ENCODE peak calls at places on chromosomes 2 and 18, in eight cellular contexts. One of them, this sample, is unnamed. For H3K4me1, the result is how much of the 10 kb centered on the place peaks cover.

GRCh38 chr2:45173513-45173912 is 164.3 kb upstream of the SIX2 start:
- DNase-seq in tibial artery: no peak
- DNase-seq in aorta: peak
- DNase-seq in ascending aorta: no peak
- DNase-seq in endodermal cell: no peak
- DNase-seq in body of pancreas: no peak
- DNase-seq in cardiac muscle cell: no peak
- DNase-seq in neural progenitor cell: no peak
- DNase-seq in this sample: no peak

GRCh38 chr2:65919579-65920188 is 487.3 kb upstream of the SPRED2 start:
- DNase-seq in cardiac muscle cell: no peak
- DNase-seq in neural progenitor cell: no peak
- DNase-seq in body of pancreas: no peak
- DNase-seq in endodermal cell: peak
- DNase-seq in aorta: no peak
- DNase-seq in ascending aorta: no peak
- DNase-seq in tibial artery: no peak
- DNase-seq in this sample: no peak

GRCh38 chr2:171098607-171099006 is 62.1 kb downstream of the TLK1 start:
- DNase-seq in ascending aorta: no peak
- DNase-seq in endodermal cell: no peak
- DNase-seq in cardiac muscle cell: no peak
- DNase-seq in body of pancreas: no peak
- DNase-seq in neural progenitor cell: no peak
- DNase-seq in aorta: no peak
- DNase-seq in tibial artery: no peak
- DNase-seq in this sample: no peak

GRCh38 chr2:25301453-25302352 is 40.0 kb downstream of the DNMT3A start:
- DNase-seq in neural progenitor cell: no peak
- DNase-seq in cardiac muscle cell: no peak
- DNase-seq in aorta: no peak
- DNase-seq in tibial artery: no peak
- DNase-seq in body of pancreas: no peak
- DNase-seq in ascending aorta: no peak
- DNase-seq in endodermal cell: no peak
- DNase-seq in this sample: peak

GRCh38 chr2:55236992-55237543 is 4.6 kb downstream of the RPS27A start:
- DNase-seq in tibial artery: no peak
- DNase-seq in endodermal cell: no peak
- DNase-seq in neural progenitor cell: no peak
- DNase-seq in aorta: no peak
- DNase-seq in body of pancreas: no peak
- DNase-seq in ascending aorta: no peak
- DNase-seq in cardiac muscle cell: no peak
- DNase-seq in this sample: no peak

GRCh38 chr2:12303181-12304030 is 413.3 kb upstream of the TRIB2 start:
- DNase-seq in cardiac muscle cell: no peak
- DNase-seq in tibial artery: no peak
- DNase-seq in neural progenitor cell: no peak
- DNase-seq in aorta: no peak
- DNase-seq in endodermal cell: no peak
- DNase-seq in body of pancreas: no peak
- DNase-seq in ascending aorta: no peak
- DNase-seq in this sample: no peak

GRCh38 chr18:43108882-43109281 is 6.6 kb downstream of the RIT2 start:
- DNase-seq in tibial artery: no peak
- DNase-seq in endodermal cell: no peak
- DNase-seq in ascending aorta: no peak
- DNase-seq in aorta: no peak
- DNase-seq in neural progenitor cell: no peak
- DNase-seq in body of pancreas: no peak
- DNase-seq in cardiac muscle cell: no peak
- DNase-seq in this sample: no peak

GRCh38 chr2:241282553-241282952 is 32.9 kb downstream of the HDLBP start:
- DNase-seq in ascending aorta: no peak
- DNase-seq in endodermal cell: no peak
- DNase-seq in cardiac muscle cell: no peak
- DNase-seq in body of pancreas: no peak
- DNase-seq in tibial artery: no peak
- DNase-seq in aorta: no peak
- DNase-seq in neural progenitor cell: no peak
- DNase-seq in this sample: no peak

GRCh38 chr2:98445708-98446577 is 1.3 kb downstream of the INPP4A start:
- DNase-seq in neural progenitor cell: no peak
- DNase-seq in endodermal cell: peak
- DNase-seq in tibial artery: no peak
- DNase-seq in aorta: peak
- DNase-seq in body of pancreas: no peak
- DNase-seq in ascending aorta: no peak
- DNase-seq in cardiac muscle cell: no peak
- DNase-seq in this sample: no peak

GRCh38 chr2:2935445-2936149 is 442.0 kb downstream of the EIPR1 start:
- DNase-seq in neural progenitor cell: no peak
- DNase-seq in ascending aorta: no peak
- DNase-seq in tibial artery: no peak
- DNase-seq in endodermal cell: no peak
- DNase-seq in aorta: no peak
- DNase-seq in body of pancreas: no peak
- DNase-seq in cardiac muscle cell: no peak
- DNase-seq in this sample: no peak

GRCh38 chr2:71601136-71602114 is 148.1 kb downstream of the DYSF start:
- DNase-seq in cardiac muscle cell: no peak
- DNase-seq in endodermal cell: no peak
- DNase-seq in body of pancreas: no peak
- DNase-seq in aorta: peak
- DNase-seq in ascending aorta: no peak
- DNase-seq in neural progenitor cell: no peak
- DNase-seq in tibial artery: peak
- DNase-seq in this sample: no peak

GRCh38 chr2:61288070-61288841 is 126.3 kb downstream of the C2orf74 start:
- DNase-seq in cardiac muscle cell: no peak
- DNase-seq in aorta: no peak
- DNase-seq in ascending aorta: no peak
- DNase-seq in tibial artery: no peak
- DNase-seq in body of pancreas: no peak
- DNase-seq in endodermal cell: no peak
- DNase-seq in neural progenitor cell: no peak
- DNase-seq in this sample: no peak

GRCh38 chr2:47568164-47568861 is 165.4 kb downstream of the MSH2 start:
- DNase-seq in body of pancreas: no peak
- DNase-seq in aorta: no peak
- DNase-seq in neural progenitor cell: no peak
- DNase-seq in endodermal cell: no peak
- DNase-seq in tibial artery: no peak
- DNase-seq in ascending aorta: no peak
- DNase-seq in cardiac muscle cell: no peak
- DNase-seq in this sample: no peak

GRCh38 chr2:219041252-219041651 is at the start of gene CFAP65:
- DNase-seq in tibial artery: peak
- DNase-seq in cardiac muscle cell: peak
- DNase-seq in body of pancreas: peak
- DNase-seq in ascending aorta: no peak
- DNase-seq in neural progenitor cell: peak
- DNase-seq in endodermal cell: peak
- DNase-seq in aorta: no peak
- DNase-seq in this sample: peak

GRCh38 chr2:106030287-106031268 is 163.5 kb downstream of the UXS1 start:
- DNase-seq in aorta: no peak
- DNase-seq in ascending aorta: no peak
- DNase-seq in endodermal cell: no peak
- DNase-seq in neural progenitor cell: no peak
- DNase-seq in cardiac muscle cell: peak
- DNase-seq in body of pancreas: no peak
- DNase-seq in tibial artery: peak
- DNase-seq in this sample: peak

GRCh38 chr18:43161528-43161927 is 46.0 kb upstream of the RIT2 start:
- DNase-seq in aorta: no peak
- DNase-seq in neural progenitor cell: no peak
- DNase-seq in body of pancreas: no peak
- DNase-seq in ascending aorta: no peak
- DNase-seq in tibial artery: no peak
- DNase-seq in endodermal cell: no peak
- DNase-seq in cardiac muscle cell: no peak
- DNase-seq in this sample: no peak

GRCh38 chr18:55234366-55235093 is 275.3 kb upstream of the CCDC68 start:
- DNase-seq in neural progenitor cell: peak
- DNase-seq in aorta: peak
- DNase-seq in endodermal cell: peak
- DNase-seq in body of pancreas: peak
- DNase-seq in tibial artery: peak
- DNase-seq in ascending aorta: peak
- DNase-seq in cardiac muscle cell: peak
- DNase-seq in this sample: peak

GRCh38 chr2:150832686-150833085 is 345.2 kb upstream of the RND3 start:
- DNase-seq in neural progenitor cell: no peak
- DNase-seq in endodermal cell: no peak
- DNase-seq in aorta: no peak
- DNase-seq in body of pancreas: no peak
- DNase-seq in tibial artery: no peak
- DNase-seq in cardiac muscle cell: no peak
- DNase-seq in ascending aorta: no peak
- DNase-seq in this sample: no peak

GRCh38 chr18:50700245-50701165 is 119.3 kb downstream of the MRO start:
- DNase-seq in body of pancreas: no peak
- DNase-seq in endodermal cell: peak
- DNase-seq in cardiac muscle cell: no peak
- DNase-seq in ascending aorta: no peak
- DNase-seq in tibial artery: peak
- DNase-seq in neural progenitor cell: no peak
- DNase-seq in aorta: no peak
- DNase-seq in this sample: no peak

GRCh38 chr2:188024811-188025210 is 266.9 kb upstream of the GULP1 start:
- DNase-seq in tibial artery: no peak
- DNase-seq in ascending aorta: no peak
- DNase-seq in cardiac muscle cell: no peak
- DNase-seq in body of pancreas: no peak
- DNase-seq in aorta: no peak
- DNase-seq in neural progenitor cell: no peak
- DNase-seq in endodermal cell: no peak
- DNase-seq in this sample: no peak

GRCh38 chr2:152762202-152762601 is 43.8 kb downstream of the ARL6IP6 start:
- DNase-seq in body of pancreas: no peak
- DNase-seq in aorta: no peak
- DNase-seq in ascending aorta: no peak
- DNase-seq in endodermal cell: peak
- DNase-seq in tibial artery: no peak
- DNase-seq in cardiac muscle cell: no peak
- DNase-seq in neural progenitor cell: peak
- DNase-seq in this sample: no peak

GRCh38 chr18:80033181-80034067 is 810 bp upstream of the RBFA start:
- DNase-seq in cardiac muscle cell: peak
- DNase-seq in aorta: no peak
- DNase-seq in neural progenitor cell: no peak
- DNase-seq in body of pancreas: no peak
- DNase-seq in tibial artery: no peak
- DNase-seq in endodermal cell: no peak
- DNase-seq in ascending aorta: peak
- DNase-seq in this sample: no peak

GRCh38 chr18:46677609-46678470 is 20.8 kb upstream of the LOXHD1 start:
- DNase-seq in tibial artery: no peak
- DNase-seq in neural progenitor cell: no peak
- DNase-seq in ascending aorta: no peak
- DNase-seq in cardiac muscle cell: peak
- DNase-seq in endodermal cell: peak
- DNase-seq in body of pancreas: no peak
- DNase-seq in aorta: no peak
- DNase-seq in this sample: no peak

GRCh38 chr2:195202163-195202845 is 454.7 kb upstream of the SLC39A10 start:
- DNase-seq in neural progenitor cell: no peak
- DNase-seq in body of pancreas: no peak
- DNase-seq in endodermal cell: no peak
- DNase-seq in tibial artery: no peak
- DNase-seq in cardiac muscle cell: no peak
- DNase-seq in aorta: no peak
- DNase-seq in ascending aorta: no peak
- DNase-seq in this sample: no peak

GRCh38 chr2:143219266-143219665 is 90.0 kb downstream of the ARHGAP15 start:
- DNase-seq in ascending aorta: no peak
- DNase-seq in body of pancreas: no peak
- DNase-seq in neural progenitor cell: no peak
- DNase-seq in aorta: no peak
- DNase-seq in tibial artery: no peak
- DNase-seq in cardiac muscle cell: no peak
- DNase-seq in endodermal cell: no peak
- DNase-seq in this sample: no peak

GRCh38 chr18:35345950-35346349 is 1.7 kb upstream of the ZNF24 start:
- DNase-seq in endodermal cell: no peak
- DNase-seq in ascending aorta: no peak
- DNase-seq in tibial artery: no peak
- DNase-seq in neural progenitor cell: no peak
- DNase-seq in aorta: no peak
- DNase-seq in cardiac muscle cell: no peak
- DNase-seq in body of pancreas: no peak
- DNase-seq in this sample: no peak
- H3K27ac ChIP-seq in endodermal cell: peak
- H3K27ac ChIP-seq in ascending aorta: peak
- H3K27ac ChIP-seq in tibial artery: peak
- H3K27ac ChIP-seq in neural progenitor cell: no peak
- H3K27ac ChIP-seq in aorta: no peak
- H3K27ac ChIP-seq in cardiac muscle cell: peak
- H3K27ac ChIP-seq in body of pancreas: peak
- H3K27ac ChIP-seq in this sample: peak

GRCh38 chr2:19352946-19353720 is 5.3 kb downstream of the OSR1 start:
- DNase-seq in tibial artery: no peak
- DNase-seq in endodermal cell: peak
- DNase-seq in body of pancreas: no peak
- DNase-seq in neural progenitor cell: peak
- DNase-seq in cardiac muscle cell: no peak
- DNase-seq in ascending aorta: no peak
- DNase-seq in aorta: no peak
- DNase-seq in this sample: no peak
- H3K4me1 ChIP-seq in tibial artery: under half
- H3K4me1 ChIP-seq in endodermal cell: under half
- H3K4me1 ChIP-seq in body of pancreas: under half
- H3K4me1 ChIP-seq in neural progenitor cell: under half
- H3K4me1 ChIP-seq in cardiac muscle cell: under half
- H3K4me1 ChIP-seq in ascending aorta: under half
- H3K4me1 ChIP-seq in aorta: under half
- H3K4me1 ChIP-seq in this sample: under half

GRCh38 chr2:46179037-46179621 is 118.1 kb upstream of the EPAS1 start:
- DNase-seq in endodermal cell: peak
- DNase-seq in neural progenitor cell: no peak
- DNase-seq in cardiac muscle cell: no peak
- DNase-seq in ascending aorta: no peak
- DNase-seq in aorta: peak
- DNase-seq in tibial artery: peak
- DNase-seq in body of pancreas: peak
- DNase-seq in this sample: peak
- H3K27ac ChIP-seq in endodermal cell: no peak
- H3K27ac ChIP-seq in neural progenitor cell: no peak
- H3K27ac ChIP-seq in cardiac muscle cell: no peak
- H3K27ac ChIP-seq in ascending aorta: peak
- H3K27ac ChIP-seq in aorta: no peak
- H3K27ac ChIP-seq in tibial artery: peak
- H3K27ac ChIP-seq in body of pancreas: no peak
- H3K27ac ChIP-seq in this sample: peak

GRCh38 chr2:233358335-233358734 is 4.0 kb downstream of the DGKD start:
- DNase-seq in ascending aorta: no peak
- DNase-seq in body of pancreas: no peak
- DNase-seq in neural progenitor cell: no peak
- DNase-seq in endodermal cell: no peak
- DNase-seq in tibial artery: no peak
- DNase-seq in cardiac muscle cell: no peak
- DNase-seq in aorta: no peak
- DNase-seq in this sample: no peak
- H3K4me1 ChIP-seq in ascending aorta: under half
- H3K4me1 ChIP-seq in body of pancreas: under half
- H3K4me1 ChIP-seq in neural progenitor cell: under half
- H3K4me1 ChIP-seq in endodermal cell: under half
- H3K4me1 ChIP-seq in tibial artery: under half
- H3K4me1 ChIP-seq in cardiac muscle cell: under half
- H3K4me1 ChIP-seq in aorta: under half
- H3K4me1 ChIP-seq in this sample: half or more

GRCh38 chr18:65750421-65751144 is at the start of gene CDH7:
- DNase-seq in cardiac muscle cell: peak
- DNase-seq in ascending aorta: no peak
- DNase-seq in endodermal cell: peak
- DNase-seq in tibial artery: no peak
- DNase-seq in neural progenitor cell: peak
- DNase-seq in body of pancreas: no peak
- DNase-seq in aorta: no peak
- DNase-seq in this sample: no peak
- H3K27ac ChIP-seq in cardiac muscle cell: no peak
- H3K27ac ChIP-seq in ascending aorta: no peak
- H3K27ac ChIP-seq in endodermal cell: no peak
- H3K27ac ChIP-seq in tibial artery: no peak
- H3K27ac ChIP-seq in neural progenitor cell: no peak
- H3K27ac ChIP-seq in body of pancreas: no peak
- H3K27ac ChIP-seq in aorta: no peak
- H3K27ac ChIP-seq in this sample: no peak

This sample was measured in transverse colon.